ENCODE peak calls at places on chromosomes 13 and 19, in four cellular contexts. K is H1, M is HepG2, P is GM12878. V is an unnamed sample.

GRCh38 chr13:105961438-105961837 is 574.0 kb downstream of the EFNB2 start:
- DNase-seq in M (no peak), P (no peak), K (no peak), V (no peak)

GRCh38 chr13:33787051-33787591 is 30.8 kb upstream of the RFC3 start:
- DNase-seq in M (no peak), P (peak; percentile 33), K (no peak), V (no peak)

GRCh38 chr13:93361703-93362102 is 135.1 kb downstream of the GPC6 start:
- DNase-seq in M (peak; percentile 73), P (no peak), K (no peak), V (peak; percentile 7)

GRCh38 chr13:36207672-36208071 is 6.7 kb downstream of the SOHLH2 start:
- DNase-seq in K (no peak), P (no peak), M (no peak), V (no peak)

GRCh38 chr13:27427663-27428062 is 3.2 kb downstream of the GTF3A start:
- DNase-seq in M (no peak), K (no peak), P (no peak), V (no peak)

GRCh38 chr13:44815507-44816074 is 173.7 kb downstream of the NUFIP1 start:
- DNase-seq in M (peak; percentile 92), P (no peak), K (peak; percentile 27), V (no peak)

GRCh38 chr13:98265669-98266551 is 88.8 kb upstream of the RNF113B start:
- DNase-seq in P (no peak), K (no peak), M (peak; percentile 98), V (no peak)

GRCh38 chr13:71218960-71219359 is 648.0 kb downstream of the DACH1 start:
- DNase-seq in K (no peak), M (peak; percentile 7), P (no peak), V (no peak)

GRCh38 chr19:1794424-1795185 is 17.5 kb downstream of the ATP8B3 start:
- DNase-seq in K (peak; percentile 39), P (no peak), M (no peak), V (peak; percentile 47)

GRCh38 chr19:56919308-56919995 is 78.9 kb upstream of the PEG3 start:
- DNase-seq in P (no peak), K (no peak), M (no peak), V (no peak)

GRCh38 chr13:88701551-88701950 is 1030.4 kb downstream of the SLITRK5 start:
- DNase-seq in M (no peak), P (no peak), K (no peak), V (no peak)

GRCh38 chr19:33191501-33191900 is 2.6 kb upstream of the LRP3 start:
- DNase-seq in K (no peak), M (no peak), P (no peak), V (no peak)

GRCh38 chr13:91506759-91507158 is 108.3 kb downstream of the GPC5 start:
- DNase-seq in K (no peak), M (no peak), P (no peak), V (no peak)

GRCh38 chr13:23384111-23384510 is 49.4 kb downstream of the SACS start:
- DNase-seq in M (no peak), K (no peak), P (peak; percentile 82), V (no peak)

GRCh38 chr13:33757713-33758112 is 60.2 kb upstream of the RFC3 start:
- DNase-seq in K (no peak), M (no peak), P (no peak), V (no peak)

GRCh38 chr13:113070855-113071254 is 34.7 kb upstream of the F7 start:
- DNase-seq in K (no peak), P (no peak), M (no peak), V (no peak)

GRCh38 chr19:4803736-4804695 is 12.5 kb downstream of the FEM1A start:
- DNase-seq in K (peak; percentile 57), M (peak; percentile 66), P (no peak), V (peak; percentile 84)

GRCh38 chr19:18611327-18612050 is 1.2 kb upstream of the TMEM59L start:
- DNase-seq in M (peak; percentile 76), K (no peak), P (no peak), V (peak; percentile 44)

GRCh38 chr13:75489502-75490263 is 7.7 kb upstream of the TBC1D4 start:
- DNase-seq in P (peak; percentile 76), M (peak; percentile 46), K (no peak), V (no peak)

GRCh38 chr13:106619688-106620555 is 52.0 kb upstream of the ARGLU1 start:
- DNase-seq in M (peak; percentile 40), K (peak; percentile 17), P (peak; percentile 2), V (peak; percentile 36)

GRCh38 chr19:2038284-2039081 is 12.6 kb downstream of the MKNK2 start:
- DNase-seq in K (no peak), M (no peak), P (no peak), V (no peak)

GRCh38 chr19:1251503-1252220 is 3.3 kb downstream of the MIDN start:
- DNase-seq in K (no peak), P (no peak), M (peak; percentile 90), V (peak; percentile 45)

GRCh38 chr19:4988770-4989251 is 19.9 kb downstream of the KDM4B start:
- DNase-seq in K (no peak), M (no peak), P (no peak), V (no peak)

GRCh38 chr13:40137400-40137799 is 481.9 kb downstream of the COG6 start:
- DNase-seq in P (no peak), M (no peak), K (no peak), V (no peak)

GRCh38 chr19:1746401-1747284 is 6.7 kb upstream of the ONECUT3 start:
- DNase-seq in P (no peak), K (peak; percentile 21), M (no peak), V (no peak)

GRCh38 chr13:80458546-80458945 is 117.6 kb upstream of the SPRY2 start:
- DNase-seq in K (no peak), P (no peak), M (no peak), V (no peak)

GRCh38 chr19:13007292-13008045 is 12.2 kb downstream of the NFIX start:
- DNase-seq in M (no peak), P (no peak), K (no peak), V (no peak)

GRCh38 chr13:114146629-114147028 is 14.2 kb upstream of the RASA3 start:
- DNase-seq in K (no peak), P (no peak), M (no peak), V (peak; percentile 35)

GRCh38 chr13:113726961-113727411 is 32.0 kb upstream of the TMEM255B start:
- DNase-seq in K (no peak), M (no peak), P (no peak), V (no peak)

GRCh38 chr13:39601636-39602035 is 1.4 kb downstream of the LHFPL6 start:
- DNase-seq in P (no peak), K (no peak), M (no peak), V (no peak)

GRCh38 chr13:98447881-98448641 is 128.8 kb downstream of the STK24 start:
- DNase-seq in P (no peak), K (no peak), M (no peak), V (peak; percentile 21)

GRCh38 chr19:6249296-6249695 is 30.5 kb downstream of the MLLT1 start:
- DNase-seq in M (no peak), P (no peak), K (no peak), V (no peak)

GRCh38 chr19:15288146-15288963 is 44.0 kb downstream of the BRD4 start:
- DNase-seq in P (no peak), M (no peak), K (no peak), V (no peak)

GRCh38 chr13:65063753-65064152 is 2166.4 kb downstream of the PCDH9 start:
- DNase-seq in M (no peak), P (no peak), K (no peak), V (no peak)

GRCh38 chr19:50425581-50425980 is 6.8 kb downstream of the SPIB start:
- DNase-seq in P (no peak), K (no peak), M (no peak), V (no peak)

GRCh38 chr19:50430888-50431342 is 1.8 kb upstream of the MYBPC2 start:
- DNase-seq in P (no peak), M (no peak), K (no peak), V (no peak)

GRCh38 chr19:50427318-50427925 is 5.3 kb upstream of the MYBPC2 start:
- DNase-seq in K (no peak), M (no peak), P (no peak), V (no peak)

GRCh38 chr19:50428768-50429463 is 3.8 kb upstream of the MYBPC2 start:
- DNase-seq in P (no peak), K (no peak), M (no peak), V (no peak)

GRCh38 chr19:50427997-50428425 is 4.7 kb upstream of the MYBPC2 start:
- DNase-seq in M (no peak), P (no peak), K (peak; percentile 62), V (no peak)
- TF ChIP-seq BRCA1 in M (no peak), P (no peak), K (no peak), V (no peak)

DNA sequence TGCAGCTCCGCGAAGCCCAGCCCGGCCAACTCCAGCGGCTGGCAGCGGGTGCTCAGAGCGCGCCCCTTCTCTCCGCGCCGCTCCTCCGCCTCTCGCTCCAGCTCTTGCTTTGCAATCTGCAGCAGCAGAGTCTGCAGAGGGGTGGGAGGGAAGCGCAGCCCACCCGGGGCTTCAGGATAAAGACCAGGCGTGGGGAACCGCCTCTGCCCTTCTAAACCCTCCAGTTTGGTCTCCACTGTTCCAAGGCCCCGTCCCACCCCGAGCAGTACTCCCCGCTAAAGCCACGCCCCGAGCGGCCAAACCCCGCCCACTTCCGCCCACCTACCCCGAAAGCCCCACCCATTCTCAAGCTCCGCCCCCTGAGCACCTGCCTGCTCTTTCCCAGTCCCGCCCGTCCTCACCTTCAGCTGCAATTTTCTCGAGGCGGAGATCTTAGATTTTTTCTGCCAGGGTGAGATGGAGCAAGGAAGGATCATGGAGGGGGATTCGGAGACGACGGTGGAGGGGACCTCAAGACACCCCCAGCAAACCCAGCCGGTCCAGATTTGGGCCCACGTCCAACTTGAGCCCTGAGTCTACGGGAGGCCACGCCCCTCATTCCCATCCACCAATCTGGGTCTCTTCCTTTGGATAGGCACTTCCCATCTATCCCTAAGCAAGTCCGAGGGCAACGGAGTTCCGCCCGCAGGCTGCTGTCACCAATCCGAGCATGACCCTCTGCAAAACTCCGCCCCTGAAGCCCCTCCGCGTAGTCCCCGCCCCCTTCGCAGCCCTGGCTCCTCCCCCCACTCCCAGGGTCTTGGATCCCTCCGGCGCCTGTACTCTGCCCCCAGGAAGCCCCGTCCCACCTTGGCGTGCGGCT is 1.1 kb downstream of the TNNI3 start:
- DNase-seq in P (no peak), M (peak; percentile 64), K (no peak), V (peak; percentile 93)
- TF ChIP-seq BRCA1 in P (no peak), M (no peak), K (no peak), V (no peak)

DNA sequence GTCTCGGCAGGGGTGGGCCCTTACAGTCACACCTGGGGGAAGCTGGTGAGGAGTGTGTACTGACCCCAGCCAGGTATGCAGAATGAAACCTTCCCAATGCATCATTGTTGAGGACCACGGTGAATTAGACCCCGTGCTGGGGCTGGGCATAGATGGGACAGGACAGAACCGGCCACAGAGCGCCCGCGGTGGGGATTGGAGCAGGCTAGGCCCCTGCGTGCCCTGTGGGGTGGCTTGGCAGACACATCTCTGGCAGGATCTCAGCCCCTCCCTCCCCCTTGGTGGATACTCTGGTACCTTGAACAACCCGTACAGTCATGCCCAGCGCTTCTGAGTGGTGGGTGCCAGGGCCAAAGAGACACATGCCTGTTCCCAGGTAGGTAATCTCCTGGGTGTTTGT is 200.6 kb downstream of the TEX29 start:
- DNase-seq in P (no peak), K (no peak), M (no peak), V (no peak)
- TF ChIP-seq BRCA1 in P (no peak), K (no peak), M (no peak), V (no peak)

DNA sequence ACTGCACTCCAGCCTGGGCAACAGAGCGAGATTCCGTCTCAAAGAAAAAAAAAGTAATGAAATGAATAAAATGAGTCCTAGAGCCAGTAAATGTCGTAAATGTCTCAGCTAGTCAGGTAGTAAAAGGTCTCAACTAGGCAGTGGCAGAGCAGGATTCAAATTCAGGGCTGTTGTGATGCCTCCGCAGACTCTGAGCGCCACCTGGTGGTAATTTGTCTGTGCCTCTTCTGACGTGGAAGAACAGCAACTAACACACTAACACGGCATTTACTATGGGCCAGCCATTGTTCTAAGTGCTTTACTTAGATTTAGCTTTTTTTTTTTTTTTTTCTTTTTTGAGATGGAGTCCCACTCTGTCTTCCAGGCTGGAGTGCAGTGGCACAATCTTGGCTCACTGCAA is 30.2 kb downstream of the CYP2F1 start:
- DNase-seq in M (peak; percentile 68), K (peak; percentile 60), P (peak; percentile 11), V (peak; percentile 87)
- TF ChIP-seq BRCA1 in M (no peak), K (no peak), P (no peak), V (no peak)